ENCODE peak calls at places on chromosome 15, in eight cellular contexts. W is IMR-90; N is small intestine; B is CD4-positive, alpha-beta T cell; L is naive thymus-derived CD4-positive, alpha-beta T cell; O is cardiac muscle cell; U is GM23248; R is PC-3. D is an unnamed sample.

GRCh38 chr15:93929375-93930094 is 301.8 kb upstream of the MCTP2 start:
- DNase-seq in W (peak), B (no peak), L (no peak), U (peak), O (peak), R (no peak), N (no peak), D (no peak)

GRCh38 chr15:69253156-69253555 is 45.6 kb upstream of the PAQR5 start:
- DNase-seq in O (peak), B (no peak), L (no peak), U (peak), R (peak), N (no peak), W (peak), D (no peak)

GRCh38 chr15:41169784-41170183 is 53.7 kb upstream of the INO80 start:
- DNase-seq in B (no peak), U (no peak), O (no peak), W (no peak), R (no peak), L (no peak), N (no peak), D (peak)

GRCh38 chr15:69129026-69129385 is 31.4 kb upstream of the GLCE start:
- DNase-seq in O (no peak), W (no peak), B (no peak), U (no peak), R (peak), N (no peak), L (no peak), D (no peak)

GRCh38 chr15:85116066-85116465 is 134.4 kb downstream of the PDE8A start:
- DNase-seq in O (no peak), W (no peak), U (no peak), L (no peak), B (no peak), N (no peak), R (peak), D (no peak)

GRCh38 chr15:57485869-57486268 is 105.8 kb upstream of the MYZAP start:
- DNase-seq in L (no peak), W (peak), O (peak), R (peak), N (no peak), U (peak), B (no peak), D (no peak)

GRCh38 chr15:41783272-41783660 is 9.0 kb downstream of the MAPKBP1 start:
- DNase-seq in R (no peak), U (no peak), W (no peak), N (peak), B (no peak), L (no peak), O (no peak), D (no peak)

GRCh38 chr15:57533062-57533735 is 58.5 kb upstream of the MYZAP start:
- DNase-seq in W (peak), L (no peak), R (no peak), O (no peak), B (no peak), N (no peak), U (no peak), D (no peak)

GRCh38 chr15:40948706-40949473 is 4.4 kb upstream of the CHAC1 start:
- DNase-seq in L (no peak), R (no peak), U (no peak), B (no peak), W (no peak), N (no peak), O (no peak), D (no peak)

GRCh38 chr15:27061739-27062138 is 90.8 kb downstream of the GABRG3 start:
- DNase-seq in L (no peak), U (peak), R (peak), W (no peak), B (no peak), O (no peak), N (no peak), D (no peak)

GRCh38 chr15:82810061-82810862 is 834 bp downstream of the WHAMM start:
- DNase-seq in W (peak), B (peak), U (peak), L (peak), N (peak), R (peak), O (peak), D (peak)

GRCh38 chr15:52010633-52011595 is 8.1 kb upstream of the MAPK6 start:
- DNase-seq in R (peak), U (peak), W (peak), L (no peak), B (no peak), O (peak), N (no peak), D (no peak)

GRCh38 chr15:72380743-72381142 is 4.9 kb upstream of the HEXA start:
- DNase-seq in W (no peak), B (no peak), L (no peak), R (no peak), U (no peak), N (no peak), O (no peak), D (no peak)

GRCh38 chr15:72375501-72375845 is 341 bp downstream of the HEXA start:
- DNase-seq in B (no peak), R (no peak), O (no peak), L (no peak), W (no peak), N (peak), U (no peak), D (no peak)

GRCh38 chr15:72379856-72380255 is 4.0 kb upstream of the HEXA start:
- DNase-seq in R (no peak), U (no peak), W (no peak), B (no peak), L (no peak), N (peak), O (no peak), D (no peak)

DNA sequence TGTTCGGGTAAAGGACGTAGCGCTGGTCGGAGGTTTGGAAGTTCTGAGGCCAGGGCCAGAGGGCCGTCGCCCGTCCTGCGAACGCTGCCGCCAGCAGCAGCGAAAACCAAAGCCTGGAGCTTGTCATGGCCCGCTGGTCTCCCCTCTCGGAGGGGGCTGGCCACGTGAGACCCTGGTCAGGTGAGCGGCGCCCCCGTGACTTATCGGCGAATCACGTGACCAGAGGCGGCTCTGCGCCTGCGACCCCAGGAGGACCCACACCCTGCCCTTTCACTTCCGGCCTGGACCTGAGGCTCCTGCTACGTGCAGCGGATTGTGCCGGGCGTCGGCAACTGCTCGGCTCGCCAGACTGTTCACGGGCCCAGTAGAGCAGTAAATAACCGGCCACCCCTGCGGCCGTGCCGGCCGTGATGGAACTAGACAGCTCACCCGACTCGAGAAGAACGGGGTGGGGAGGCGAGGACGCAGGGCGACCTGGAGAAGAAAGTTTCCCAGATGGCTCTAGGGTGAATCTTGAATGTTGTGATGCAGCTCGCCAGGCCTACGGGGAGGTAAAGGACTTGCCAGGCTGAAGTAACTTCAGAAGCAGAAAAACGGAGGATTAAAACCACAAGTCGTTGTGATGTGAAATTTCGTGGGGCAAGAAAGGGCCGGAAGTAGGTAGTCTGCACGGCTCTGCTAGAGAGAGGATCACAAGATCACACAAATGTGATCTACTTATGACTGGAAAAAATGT is at the start of gene HEXA:
- DNase-seq in W (peak), L (peak), B (peak), N (peak), O (peak), U (peak), R (no peak), D (peak)
- H3K27ac ChIP-seq in W (peak), L (peak), B (peak), N (peak), O (peak), U (peak), R (no peak), D (peak)

DNA sequence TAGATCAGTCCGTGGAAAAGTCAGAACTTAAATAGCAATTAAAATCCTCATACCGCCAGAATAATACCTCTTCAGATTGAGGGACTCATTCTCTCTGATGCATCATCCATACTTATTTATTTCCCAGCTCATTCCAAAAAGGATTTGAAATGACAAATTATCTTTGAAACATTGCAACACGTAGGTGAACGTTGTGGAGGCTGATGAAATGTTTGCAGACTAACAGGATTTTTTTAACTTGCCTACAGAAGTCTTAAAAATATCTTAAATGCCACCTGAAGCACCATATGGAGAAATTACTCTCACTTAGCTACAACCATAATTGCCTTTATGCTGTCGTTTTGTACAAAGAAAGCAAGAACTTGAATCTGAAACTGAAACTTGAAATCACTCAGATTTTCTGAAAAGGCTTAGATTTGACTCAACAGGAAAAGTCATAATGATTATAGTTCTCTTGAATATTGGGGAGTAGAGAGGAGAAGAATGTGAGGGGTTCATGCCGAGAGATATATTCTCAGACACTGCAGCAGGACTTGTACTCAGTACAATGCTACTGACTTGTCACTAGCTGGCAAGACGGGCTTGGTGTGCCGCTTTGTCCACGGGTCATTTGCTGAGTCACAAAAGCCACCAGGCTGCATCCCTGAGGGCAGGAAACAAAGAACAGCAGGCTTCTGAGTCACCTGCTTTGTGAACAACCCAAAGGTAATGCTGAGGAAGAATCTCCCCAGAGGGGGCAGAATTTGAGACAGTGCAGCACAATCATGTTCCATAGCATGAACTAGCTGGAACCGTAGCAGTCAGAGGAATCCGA is 7.1 kb upstream of the FMN1 start:
- DNase-seq in U (peak), L (peak), N (peak), W (peak), O (peak), R (peak), B (peak), D (peak)
- H3K27ac ChIP-seq in U (no peak), L (peak), N (no peak), W (no peak), O (no peak), R (peak), B (no peak), D (no peak)

GRCh38 chr15:64444836-64445235 is 15.5 kb upstream of the ZNF609 start:
- DNase-seq in B (no peak), R (no peak), W (no peak), O (no peak), N (no peak), L (no peak), U (no peak), D (no peak)
- H3K27ac ChIP-seq in B (no peak), R (peak), W (peak), O (no peak), N (no peak), L (no peak), U (peak), D (no peak)

DNA sequence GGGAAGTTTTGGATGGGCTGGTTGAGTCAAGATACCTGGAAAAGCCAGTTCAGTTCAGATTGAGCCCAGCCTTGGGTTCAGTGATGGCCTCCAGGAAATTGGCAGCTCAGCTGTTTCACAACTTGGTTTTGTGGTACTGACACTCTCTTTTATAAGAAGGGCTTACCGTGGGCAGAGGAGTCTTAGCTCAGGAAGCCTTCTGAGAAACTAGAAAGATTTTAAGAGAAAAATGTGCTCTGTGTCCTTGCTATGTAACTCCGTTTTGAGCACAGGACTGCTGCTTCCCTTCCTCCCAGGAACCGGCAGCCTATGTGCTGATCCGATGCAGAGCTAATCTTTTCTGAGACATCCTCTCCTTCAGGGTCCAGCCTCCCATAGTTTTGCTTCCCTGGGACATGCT is 46.6 kb upstream of the RASGRP1 start:
- DNase-seq in L (no peak), R (no peak), N (peak), U (no peak), W (no peak), O (no peak), B (no peak), D (no peak)
- H3K27ac ChIP-seq in L (peak), R (no peak), N (no peak), U (no peak), W (no peak), O (no peak), B (peak), D (no peak)

DNA sequence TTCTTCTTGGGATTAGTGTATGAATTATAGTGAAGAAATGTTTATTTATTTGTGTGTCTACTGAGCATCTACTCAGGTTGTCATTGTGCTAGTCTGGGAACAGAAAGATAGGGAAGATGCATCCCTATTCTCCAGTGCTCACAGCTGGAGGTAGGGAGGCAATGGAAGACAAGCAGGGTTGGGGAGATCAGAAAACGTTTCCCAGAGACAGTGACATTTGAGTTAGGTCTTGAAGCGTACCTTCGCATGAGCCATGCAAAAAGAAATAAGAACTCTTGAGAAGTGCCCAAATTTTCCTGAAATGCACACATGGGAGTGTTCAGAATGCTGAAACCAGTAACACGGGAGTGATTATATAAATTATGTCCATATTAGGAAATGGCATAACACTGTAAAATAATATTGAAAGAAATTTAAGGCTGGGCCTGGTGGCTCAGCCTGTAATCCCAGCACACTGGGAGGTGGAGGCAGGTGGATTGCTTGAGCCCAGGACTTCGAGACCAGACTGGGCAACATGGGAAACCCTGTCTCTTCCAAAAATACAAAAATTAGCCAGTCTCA is 5.3 kb upstream of the CEMIP start:
- DNase-seq in R (no peak), W (no peak), L (no peak), O (no peak), B (no peak), N (no peak), U (no peak), D (no peak)
- H3K27ac ChIP-seq in R (no peak), W (no peak), L (no peak), O (no peak), B (no peak), N (no peak), U (peak), D (no peak)

GRCh38 chr15:71748327-71748726 is 62.0 kb upstream of the NR2E3 start:
- DNase-seq in L (no peak), O (no peak), R (peak), B (no peak), U (peak), W (peak), N (no peak), D (no peak)

GRCh38 chr15:71746719-71747118 is 63.6 kb upstream of the NR2E3 start:
- DNase-seq in O (no peak), B (no peak), N (no peak), L (no peak), U (no peak), W (no peak), R (peak), D (no peak)

GRCh38 chr15:71747128-71748083 is 62.9 kb upstream of the NR2E3 start:
- DNase-seq in W (peak), O (peak), R (peak), L (no peak), U (peak), N (peak), B (no peak), D (no peak)

GRCh38 chr15:71742964-71743363 is 67.4 kb upstream of the NR2E3 start:
- DNase-seq in N (no peak), L (no peak), B (no peak), R (no peak), U (no peak), W (no peak), O (no peak), D (no peak)

DNA sequence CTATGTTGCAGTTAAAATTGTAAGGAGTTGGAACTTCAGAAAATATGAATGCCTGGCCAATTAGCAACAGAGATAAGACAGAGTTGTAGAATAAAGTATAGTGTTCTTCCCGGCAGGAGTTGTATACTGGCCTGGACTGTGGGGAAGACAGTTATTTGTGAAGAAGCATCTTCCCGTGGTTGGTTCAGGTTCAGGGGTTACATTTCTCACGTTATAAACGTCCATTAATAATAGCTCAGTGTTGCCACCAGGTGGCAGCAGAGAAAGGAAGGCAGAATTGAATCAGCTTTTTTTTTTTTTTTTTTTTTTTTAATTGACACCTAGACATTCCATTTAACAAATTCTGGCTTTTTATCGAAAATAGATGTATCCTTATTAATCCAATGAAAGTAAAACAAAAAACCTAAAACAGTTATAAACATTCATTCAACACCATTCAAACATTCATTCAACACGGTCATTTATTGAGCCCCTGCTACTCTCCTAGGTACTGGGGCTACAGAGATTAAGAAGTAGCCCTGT is 66.4 kb upstream of the NR2E3 start:
- DNase-seq in W (peak), O (peak), R (peak), U (peak), B (peak), N (peak), L (peak), D (no peak)
- H3K27ac ChIP-seq in W (no peak), O (no peak), R (peak), U (no peak), B (no peak), N (no peak), L (no peak), D (no peak)

GRCh38 chr15:73578036-73578435 is 55.2 kb downstream of the NPTN start:
- DNase-seq in B (no peak), O (no peak), W (no peak), R (no peak), L (no peak), N (peak), U (no peak), D (no peak)

GRCh38 chr15:73572296-73572695 is 60.9 kb downstream of the NPTN start:
- DNase-seq in O (no peak), R (no peak), N (peak), U (no peak), L (no peak), B (no peak), W (no peak), D (no peak)

GRCh38 chr15:73573572-73573971 is 59.6 kb downstream of the NPTN start:
- DNase-seq in N (peak), U (peak), O (peak), B (no peak), L (no peak), R (peak), W (peak), D (no peak)

GRCh38 chr15:73573071-73573470 is 60.1 kb downstream of the NPTN start:
- DNase-seq in B (no peak), R (no peak), L (no peak), W (no peak), N (peak), O (no peak), U (no peak), D (no peak)

GRCh38 chr15:73575636-73576247 is 57.4 kb downstream of the NPTN start:
- DNase-seq in L (no peak), W (peak), O (peak), U (no peak), B (no peak), R (no peak), N (peak), D (no peak)
- H3K27ac ChIP-seq in L (no peak), W (no peak), O (peak), U (no peak), B (no peak), R (no peak), N (no peak), D (no peak)

DNA sequence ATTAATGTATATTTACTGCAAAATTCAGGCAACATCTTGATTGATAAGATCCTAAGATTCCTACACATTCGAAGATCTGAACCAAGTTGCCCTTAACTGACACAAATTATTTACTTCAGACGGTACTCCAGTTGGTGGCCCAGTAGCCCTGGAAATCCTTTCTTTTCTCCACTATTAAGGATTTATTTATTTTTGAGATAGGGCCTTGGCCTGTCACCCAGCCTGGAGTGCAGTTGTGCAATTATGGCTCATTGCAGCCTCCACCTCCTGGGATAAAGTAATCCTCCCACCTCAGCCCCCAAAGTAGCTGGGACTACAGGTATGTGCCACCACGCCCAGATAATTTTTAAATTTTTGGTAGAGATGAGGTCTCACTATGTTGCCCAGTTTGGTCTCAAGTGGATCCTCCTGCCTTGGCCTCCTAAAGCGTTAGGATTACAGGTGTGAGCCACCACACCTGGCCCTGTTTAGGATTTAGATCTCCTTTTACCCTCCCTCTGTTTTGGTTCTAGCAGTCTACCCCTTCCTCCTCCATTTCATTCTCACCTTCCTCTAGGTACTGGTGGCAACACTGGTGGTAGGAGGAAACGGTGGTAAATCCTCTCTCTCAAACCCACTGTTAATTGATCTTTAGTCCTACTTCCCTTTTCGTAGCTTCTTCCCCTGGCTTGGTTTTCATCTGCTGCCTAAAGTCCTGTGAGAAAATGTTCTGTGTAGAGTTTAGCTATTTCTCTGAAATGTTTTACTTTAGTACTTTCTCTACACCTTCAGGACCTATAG is 12.7 kb upstream of the ZNF609 start:
- DNase-seq in R (no peak), B (no peak), L (no peak), O (no peak), U (no peak), N (no peak), W (no peak), D (peak)
- H3K27ac ChIP-seq in R (no peak), B (no peak), L (peak), O (no peak), U (no peak), N (no peak), W (no peak), D (peak)

D was measured in HL-60.